ENCODE peak calls at places on chromosomes 4 and X, in four cellular contexts. F is endodermal cell, O is AG09309, X is astrocyte of the spinal cord. C is an unnamed sample.

GRCh38 chr4:99832854-99833253 is 16.2 kb downstream of the DAPP1 start:
- DNase-seq in F (no peak), O (no peak), X (no peak), C (no peak)

GRCh38 chr4:54645830-54646229 is 11.9 kb upstream of the KIT start:
- DNase-seq in F (no peak), O (no peak), X (no peak), C (no peak)

GRCh38 chr4:61734409-61734808 is 534.3 kb downstream of the ADGRL3 start:
- DNase-seq in F (no peak), O (no peak), X (no peak), C (no peak)

GRCh38 chrX:41352329-41352801 is 18.4 kb downstream of the DDX3X start:
- DNase-seq in F (peak), O (no peak), X (no peak), C (no peak)

GRCh38 chrX:51891821-51892551 is 1.4 kb upstream of the MAGED1 start:
- DNase-seq in F (peak), O (peak), X (peak), C (no peak)

GRCh38 chrX:15493118-15494082 is at the start of gene PIR:
- DNase-seq in F (peak), O (peak), X (peak), C (peak)

GRCh38 chr4:122150896-122151295 is 1.2 kb upstream of the BLTP1 start:
- DNase-seq in F (no peak), O (no peak), X (no peak), C (no peak)

GRCh38 chr4:113378836-113379235 is 329.4 kb downstream of the ANK2 start:
- DNase-seq in F (no peak), O (no peak), X (no peak), C (no peak)

GRCh38 chr4:109977854-109978501 is 65.3 kb downstream of the EGF start:
- DNase-seq in F (no peak), O (peak), X (peak), C (no peak)

GRCh38 chrX:332916-333610 is 14.5 kb upstream of the GTPBP6 start:
- DNase-seq in F (no peak), O (no peak), X (no peak), C (no peak)

GRCh38 chr4:20773144-20773997 is 73.1 kb downstream of the PACRGL start:
- DNase-seq in F (peak), O (peak), X (peak), C (no peak)

GRCh38 chrX:110992611-110993010 is 103.4 kb upstream of the PAK3 start:
- DNase-seq in F (peak), O (no peak), X (peak), C (no peak)

GRCh38 chrX:44731160-44731559 is 112.7 kb upstream of the DUSP21 start:
- DNase-seq in F (no peak), O (no peak), X (no peak), C (no peak)

GRCh38 chr4:15717647-15718416 is 15.0 kb downstream of the BST1 start:
- DNase-seq in F (no peak), O (no peak), X (peak), C (no peak)

GRCh38 chr4:37663552-37663951 is 22.6 kb downstream of the RELL1 start:
- DNase-seq in F (no peak), O (no peak), X (no peak), C (no peak)

GRCh38 chr4:42104521-42104920 is 47.9 kb downstream of the BEND4 start:
- DNase-seq in F (no peak), O (no peak), X (peak), C (no peak)

GRCh38 chr4:184506527-184507121 is 32.3 kb upstream of the IRF2 start:
- DNase-seq in F (peak), O (no peak), X (no peak), C (peak)

GRCh38 chr4:122783301-122784215 is 43.1 kb upstream of the FGF2 start:
- DNase-seq in F (peak), O (peak), X (peak), C (no peak)

GRCh38 chrX:119971184-119971583 is 27.6 kb upstream of the NKAP start:
- DNase-seq in F (no peak), O (no peak), X (no peak), C (no peak)
- H3K4me3 ChIP-seq in F (no peak), O (no peak), X (no peak), C (no peak)

GRCh38 chrX:131405497-131405896 is 116.4 kb upstream of the IGSF1 start:
- DNase-seq in F (peak), O (no peak), X (no peak), C (no peak)
- TF ChIP-seq CTCF in F (peak), O (peak), X (no peak), C (peak)

GRCh38 chr4:38757945-38758344 is 24.8 kb downstream of the TLR10 start:
- DNase-seq in F (peak), O (no peak), X (no peak), C (no peak)

GRCh38 chr4:38751341-38752043 is 31.3 kb downstream of the TLR10 start:
- DNase-seq in F (no peak), O (no peak), X (no peak), C (no peak)

GRCh38 chr4:38747629-38748028 is 35.2 kb downstream of the TLR10 start:
- DNase-seq in F (no peak), O (no peak), X (no peak), C (no peak)

GRCh38 chr4:38752393-38752961 is 30.3 kb downstream of the TLR10 start:
- DNase-seq in F (no peak), O (no peak), X (peak), C (peak)

GRCh38 chr4:38753021-38753806 is 29.6 kb downstream of the TLR10 start:
- DNase-seq in F (peak), O (peak), X (peak), C (no peak)
- H3K4me3 ChIP-seq in F (no peak), O (peak), X (no peak), C (no peak)

GRCh38 chr4:3784469-3785291 is 18.5 kb downstream of the ADRA2C start:
- DNase-seq in F (no peak), O (no peak), X (no peak), C (no peak)

GRCh38 chr4:3781997-3782930 is 16.1 kb downstream of the ADRA2C start:
- DNase-seq in F (no peak), O (no peak), X (no peak), C (no peak)

GRCh38 chr4:3785292-3785565 is 19.0 kb downstream of the ADRA2C start:
- DNase-seq in F (no peak), O (no peak), X (no peak), C (no peak)

GRCh38 chr4:3781193-3781886 is 15.2 kb downstream of the ADRA2C start:
- DNase-seq in F (peak), O (no peak), X (no peak), C (no peak)

DNA sequence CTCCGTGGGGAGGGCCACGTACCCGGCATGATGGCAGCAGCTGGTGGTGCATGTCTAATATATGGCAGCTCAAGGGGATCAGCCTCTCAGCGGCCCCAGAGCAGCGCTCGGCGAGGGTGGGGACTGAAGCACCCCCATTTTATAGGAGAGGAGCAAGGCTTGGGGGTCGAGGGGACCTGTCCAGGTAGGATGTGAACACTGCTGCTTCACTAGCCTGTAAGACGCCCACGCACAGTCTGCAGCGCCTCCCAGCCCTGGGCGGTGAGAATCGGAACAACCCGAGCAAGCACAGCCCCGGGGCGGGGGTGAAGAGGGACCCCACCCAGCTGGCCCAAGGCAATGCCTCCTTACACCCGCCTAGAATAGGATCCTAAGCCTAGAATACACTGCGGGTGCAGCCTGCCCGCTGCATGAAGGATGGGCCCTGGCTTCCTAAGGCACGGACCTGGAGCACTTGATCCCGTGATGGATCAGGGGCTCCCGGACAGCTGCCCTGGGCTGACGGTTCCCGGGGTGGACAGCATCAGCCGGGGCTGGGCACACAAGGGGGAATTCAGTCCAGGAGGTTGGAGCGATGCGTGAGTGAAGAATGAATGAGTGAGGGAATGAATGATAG is 17.6 kb downstream of the ADRA2C start:
- DNase-seq in F (peak), O (no peak), X (no peak), C (no peak)
- TF ChIP-seq CTCF in F (peak), O (peak), X (peak), C (peak)

GRCh38 chrX:132025085-132025484 is 2.0 kb downstream of the STK26 start:
- DNase-seq in F (no peak), O (no peak), X (no peak), C (no peak)
- H3K4me3 ChIP-seq in F (peak), O (no peak), X (no peak), C (peak)

DNA sequence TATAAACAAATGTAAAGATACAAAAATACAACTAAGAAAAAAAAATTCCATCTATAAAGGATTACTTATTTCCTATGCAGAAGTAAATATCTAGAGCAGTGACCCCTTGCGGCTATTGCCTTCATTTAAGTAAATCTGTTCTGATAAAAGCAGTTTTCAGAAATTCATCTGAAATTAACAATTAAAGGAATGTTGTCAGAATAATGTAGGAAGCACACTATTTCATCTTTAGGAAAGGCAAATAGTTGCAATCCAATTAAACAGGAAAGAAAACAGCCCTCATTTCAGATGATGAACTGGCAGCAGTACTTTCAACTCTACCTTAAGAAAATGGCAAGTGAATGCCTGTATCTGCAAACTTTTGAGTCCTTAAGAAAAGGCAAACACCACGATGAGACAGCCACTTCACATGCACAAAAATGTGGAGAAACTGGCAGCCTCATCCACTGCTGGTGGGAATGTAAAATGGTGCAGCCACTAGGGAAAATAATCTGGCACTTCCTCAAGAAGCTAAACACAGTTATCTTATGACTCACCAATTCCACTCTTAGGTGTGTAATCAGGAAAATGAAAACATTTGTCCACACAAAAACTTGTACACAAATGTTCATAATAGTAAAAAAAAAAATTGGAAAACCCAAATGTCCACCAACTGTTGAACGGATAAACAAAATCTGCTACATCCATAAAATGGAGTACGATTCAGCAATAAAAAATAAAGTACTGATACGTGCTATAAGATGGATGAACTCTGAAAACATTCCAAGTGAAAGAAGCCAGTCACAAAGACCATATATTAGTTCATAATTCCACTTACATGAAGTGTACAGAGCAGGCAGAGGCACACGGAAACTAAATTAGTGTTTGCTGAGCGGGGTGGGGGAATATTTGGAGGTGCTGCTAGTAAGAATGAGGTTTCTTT is 2.0 kb upstream of the THAP9 start:
- DNase-seq in F (no peak), O (peak), X (peak), C (no peak)
- TF ChIP-seq CTCF in F (peak), O (peak), X (peak), C (peak)

GRCh38 chrX:154602766-154603437 is 16.2 kb downstream of the CTAG1B start:
- DNase-seq in F (no peak), O (no peak), X (no peak), C (no peak)
- H3K4me3 ChIP-seq in F (no peak), O (no peak), X (no peak), C (no peak)

C was measured in GM12864.